ENCODE peak calls at places on chromosomes 4 and X, in eight cellular contexts. One of them, this sample, is unnamed.

GRCh38 chr4:89129080-89129640 is 17.8 kb downstream of the TIGD2 start:
- DNase-seq in colonic mucosa: no peak
- DNase-seq in AG10803: peak
- DNase-seq in tibial artery: no peak
- DNase-seq in astrocyte of the spinal cord: peak
- DNase-seq in body of pancreas: no peak
- DNase-seq in fibroblast of pulmonary artery: peak
- DNase-seq in cardiac fibroblast: no peak
- DNase-seq in this sample: no peak

GRCh38 chr4:78059524-78059889 is 2.4 kb downstream of the FRAS1 start:
- DNase-seq in colonic mucosa: peak
- DNase-seq in AG10803: peak
- DNase-seq in tibial artery: peak
- DNase-seq in astrocyte of the spinal cord: peak
- DNase-seq in body of pancreas: peak
- DNase-seq in fibroblast of pulmonary artery: peak
- DNase-seq in cardiac fibroblast: peak
- DNase-seq in this sample: peak

GRCh38 chr4:13173974-13174373 is 310.2 kb downstream of the RAB28 start:
- DNase-seq in colonic mucosa: peak
- DNase-seq in AG10803: peak
- DNase-seq in tibial artery: peak
- DNase-seq in astrocyte of the spinal cord: no peak
- DNase-seq in body of pancreas: peak
- DNase-seq in fibroblast of pulmonary artery: peak
- DNase-seq in cardiac fibroblast: peak
- DNase-seq in this sample: peak

GRCh38 chr4:57865264-57865663 is 755.1 kb upstream of the IGFBP7 start:
- DNase-seq in colonic mucosa: no peak
- DNase-seq in AG10803: no peak
- DNase-seq in tibial artery: no peak
- DNase-seq in astrocyte of the spinal cord: no peak
- DNase-seq in body of pancreas: no peak
- DNase-seq in fibroblast of pulmonary artery: no peak
- DNase-seq in cardiac fibroblast: no peak
- DNase-seq in this sample: no peak

GRCh38 chr4:10667651-10668341 is 16.8 kb downstream of the CLNK start:
- DNase-seq in colonic mucosa: no peak
- DNase-seq in AG10803: no peak
- DNase-seq in tibial artery: no peak
- DNase-seq in astrocyte of the spinal cord: no peak
- DNase-seq in body of pancreas: no peak
- DNase-seq in fibroblast of pulmonary artery: no peak
- DNase-seq in cardiac fibroblast: no peak
- DNase-seq in this sample: no peak

GRCh38 chr4:24730256-24731001 is 64.9 kb upstream of the SOD3 start:
- DNase-seq in colonic mucosa: peak
- DNase-seq in AG10803: peak
- DNase-seq in tibial artery: peak
- DNase-seq in astrocyte of the spinal cord: peak
- DNase-seq in body of pancreas: peak
- DNase-seq in fibroblast of pulmonary artery: peak
- DNase-seq in cardiac fibroblast: peak
- DNase-seq in this sample: no peak

GRCh38 chr4:37762294-37763163 is 64.0 kb upstream of the PGM2 start:
- DNase-seq in colonic mucosa: no peak
- DNase-seq in AG10803: no peak
- DNase-seq in tibial artery: no peak
- DNase-seq in astrocyte of the spinal cord: no peak
- DNase-seq in body of pancreas: no peak
- DNase-seq in fibroblast of pulmonary artery: peak
- DNase-seq in cardiac fibroblast: peak
- DNase-seq in this sample: no peak

GRCh38 chr4:163048447-163048846 is 118.2 kb downstream of the NAF1 start:
- DNase-seq in colonic mucosa: no peak
- DNase-seq in AG10803: peak
- DNase-seq in tibial artery: no peak
- DNase-seq in astrocyte of the spinal cord: peak
- DNase-seq in body of pancreas: peak
- DNase-seq in fibroblast of pulmonary artery: peak
- DNase-seq in cardiac fibroblast: peak
- DNase-seq in this sample: no peak

GRCh38 chrX:120308959-120309872 is 2.0 kb downstream of the TMEM255A start:
- DNase-seq in colonic mucosa: peak
- DNase-seq in AG10803: peak
- DNase-seq in tibial artery: peak
- DNase-seq in astrocyte of the spinal cord: peak
- DNase-seq in body of pancreas: peak
- DNase-seq in fibroblast of pulmonary artery: peak
- DNase-seq in cardiac fibroblast: peak
- DNase-seq in this sample: peak

GRCh38 chr4:38529189-38530115 is 134.5 kb upstream of the KLF3 start:
- DNase-seq in colonic mucosa: peak
- DNase-seq in AG10803: no peak
- DNase-seq in tibial artery: no peak
- DNase-seq in astrocyte of the spinal cord: no peak
- DNase-seq in body of pancreas: peak
- DNase-seq in fibroblast of pulmonary artery: no peak
- DNase-seq in cardiac fibroblast: no peak
- DNase-seq in this sample: no peak

GRCh38 chrX:132184871-132185270 is 34.4 kb downstream of the RAP2C start:
- DNase-seq in colonic mucosa: no peak
- DNase-seq in AG10803: no peak
- DNase-seq in tibial artery: no peak
- DNase-seq in astrocyte of the spinal cord: no peak
- DNase-seq in body of pancreas: no peak
- DNase-seq in fibroblast of pulmonary artery: no peak
- DNase-seq in cardiac fibroblast: no peak
- DNase-seq in this sample: no peak

GRCh38 chrX:71454222-71454621 is 78.7 kb upstream of the OGT start:
- DNase-seq in colonic mucosa: no peak
- DNase-seq in AG10803: no peak
- DNase-seq in tibial artery: no peak
- DNase-seq in astrocyte of the spinal cord: no peak
- DNase-seq in body of pancreas: no peak
- DNase-seq in fibroblast of pulmonary artery: peak
- DNase-seq in cardiac fibroblast: peak
- DNase-seq in this sample: no peak

GRCh38 chrX:55210931-55211677 is 9.0 kb upstream of the PAGE5 start:
- DNase-seq in colonic mucosa: no peak
- DNase-seq in AG10803: no peak
- DNase-seq in tibial artery: no peak
- DNase-seq in astrocyte of the spinal cord: no peak
- DNase-seq in body of pancreas: peak
- DNase-seq in fibroblast of pulmonary artery: no peak
- DNase-seq in cardiac fibroblast: no peak
- DNase-seq in this sample: no peak

GRCh38 chrX:50903387-50904027 is 7.0 kb upstream of the BMP15 start:
- DNase-seq in colonic mucosa: peak
- DNase-seq in AG10803: peak
- DNase-seq in tibial artery: no peak
- DNase-seq in astrocyte of the spinal cord: peak
- DNase-seq in body of pancreas: peak
- DNase-seq in fibroblast of pulmonary artery: peak
- DNase-seq in cardiac fibroblast: peak
- DNase-seq in this sample: peak

GRCh38 chr4:170772429-170772828 is 682.7 kb upstream of the AADAT start:
- DNase-seq in colonic mucosa: no peak
- DNase-seq in AG10803: no peak
- DNase-seq in tibial artery: no peak
- DNase-seq in astrocyte of the spinal cord: no peak
- DNase-seq in body of pancreas: no peak
- DNase-seq in fibroblast of pulmonary artery: no peak
- DNase-seq in cardiac fibroblast: no peak
- DNase-seq in this sample: no peak

GRCh38 chrX:27626066-27626465 is 35.9 kb downstream of the DCAF8L2 start:
- DNase-seq in colonic mucosa: no peak
- DNase-seq in AG10803: no peak
- DNase-seq in tibial artery: no peak
- DNase-seq in astrocyte of the spinal cord: no peak
- DNase-seq in body of pancreas: no peak
- DNase-seq in fibroblast of pulmonary artery: no peak
- DNase-seq in cardiac fibroblast: no peak
- DNase-seq in this sample: no peak

GRCh38 chr4:67288964-67289363 is 256.3 kb downstream of the CENPC start:
- DNase-seq in colonic mucosa: no peak
- DNase-seq in AG10803: no peak
- DNase-seq in tibial artery: no peak
- DNase-seq in astrocyte of the spinal cord: peak
- DNase-seq in body of pancreas: no peak
- DNase-seq in fibroblast of pulmonary artery: peak
- DNase-seq in cardiac fibroblast: peak
- DNase-seq in this sample: no peak

GRCh38 chr4:6476893-6477292 is 4.5 kb upstream of the PPP2R2C start:
- DNase-seq in colonic mucosa: peak
- DNase-seq in AG10803: no peak
- DNase-seq in tibial artery: no peak
- DNase-seq in astrocyte of the spinal cord: no peak
- DNase-seq in body of pancreas: no peak
- DNase-seq in fibroblast of pulmonary artery: no peak
- DNase-seq in cardiac fibroblast: no peak
- DNase-seq in this sample: no peak

GRCh38 chr4:184845367-184846011 is 19.7 kb upstream of the ACSL1 start:
- DNase-seq in colonic mucosa: no peak
- DNase-seq in AG10803: peak
- DNase-seq in tibial artery: no peak
- DNase-seq in astrocyte of the spinal cord: peak
- DNase-seq in body of pancreas: no peak
- DNase-seq in fibroblast of pulmonary artery: peak
- DNase-seq in cardiac fibroblast: peak
- DNase-seq in this sample: peak

GRCh38 chr4:75584067-75584466 is 28.2 kb downstream of the ODAPH start:
- DNase-seq in colonic mucosa: no peak
- DNase-seq in AG10803: no peak
- DNase-seq in tibial artery: no peak
- DNase-seq in astrocyte of the spinal cord: no peak
- DNase-seq in body of pancreas: no peak
- DNase-seq in fibroblast of pulmonary artery: peak
- DNase-seq in cardiac fibroblast: peak
- DNase-seq in this sample: no peak
- H3K4me3 ChIP-seq in colonic mucosa: no peak
- H3K4me3 ChIP-seq in AG10803: no peak
- H3K4me3 ChIP-seq in tibial artery: no peak
- H3K4me3 ChIP-seq in astrocyte of the spinal cord: no peak
- H3K4me3 ChIP-seq in body of pancreas: no peak
- H3K4me3 ChIP-seq in fibroblast of pulmonary artery: no peak
- H3K4me3 ChIP-seq in cardiac fibroblast: no peak
- H3K4me3 ChIP-seq in this sample: no peak

DNA sequence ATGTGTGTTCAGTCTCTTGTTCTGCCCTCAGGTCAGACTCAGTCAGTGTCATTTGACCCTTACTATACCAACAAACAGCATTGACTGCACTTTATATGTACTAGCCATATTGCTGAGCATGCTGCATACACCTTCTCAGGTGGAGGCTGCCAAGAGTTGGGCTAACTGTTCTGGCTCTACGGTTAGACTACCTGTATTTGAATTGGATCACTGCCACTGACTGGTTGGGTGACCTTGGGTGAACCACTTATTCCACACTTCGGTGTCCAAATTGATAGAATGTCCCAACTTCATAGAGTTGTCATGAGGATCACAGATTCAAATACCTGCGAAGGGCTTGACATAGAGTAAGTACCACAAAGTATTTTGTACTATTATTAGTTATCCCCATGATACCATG is 91.2 kb upstream of the GPR50 start:
- DNase-seq in colonic mucosa: no peak
- DNase-seq in AG10803: no peak
- DNase-seq in tibial artery: no peak
- DNase-seq in astrocyte of the spinal cord: no peak
- DNase-seq in body of pancreas: peak
- DNase-seq in fibroblast of pulmonary artery: no peak
- DNase-seq in cardiac fibroblast: no peak
- DNase-seq in this sample: no peak
- H3K4me3 ChIP-seq in colonic mucosa: no peak
- H3K4me3 ChIP-seq in AG10803: no peak
- H3K4me3 ChIP-seq in tibial artery: no peak
- H3K4me3 ChIP-seq in astrocyte of the spinal cord: no peak
- H3K4me3 ChIP-seq in body of pancreas: no peak
- H3K4me3 ChIP-seq in fibroblast of pulmonary artery: no peak
- H3K4me3 ChIP-seq in cardiac fibroblast: no peak
- H3K4me3 ChIP-seq in this sample: no peak

GRCh38 chr4:54542540-54543041 is 115.2 kb upstream of the KIT start:
- DNase-seq in colonic mucosa: no peak
- DNase-seq in AG10803: no peak
- DNase-seq in tibial artery: no peak
- DNase-seq in astrocyte of the spinal cord: peak
- DNase-seq in body of pancreas: no peak
- DNase-seq in fibroblast of pulmonary artery: peak
- DNase-seq in cardiac fibroblast: peak
- DNase-seq in this sample: no peak
- H3K4me3 ChIP-seq in colonic mucosa: no peak
- H3K4me3 ChIP-seq in AG10803: no peak
- H3K4me3 ChIP-seq in tibial artery: no peak
- H3K4me3 ChIP-seq in astrocyte of the spinal cord: no peak
- H3K4me3 ChIP-seq in body of pancreas: no peak
- H3K4me3 ChIP-seq in fibroblast of pulmonary artery: no peak
- H3K4me3 ChIP-seq in cardiac fibroblast: no peak
- H3K4me3 ChIP-seq in this sample: no peak

DNA sequence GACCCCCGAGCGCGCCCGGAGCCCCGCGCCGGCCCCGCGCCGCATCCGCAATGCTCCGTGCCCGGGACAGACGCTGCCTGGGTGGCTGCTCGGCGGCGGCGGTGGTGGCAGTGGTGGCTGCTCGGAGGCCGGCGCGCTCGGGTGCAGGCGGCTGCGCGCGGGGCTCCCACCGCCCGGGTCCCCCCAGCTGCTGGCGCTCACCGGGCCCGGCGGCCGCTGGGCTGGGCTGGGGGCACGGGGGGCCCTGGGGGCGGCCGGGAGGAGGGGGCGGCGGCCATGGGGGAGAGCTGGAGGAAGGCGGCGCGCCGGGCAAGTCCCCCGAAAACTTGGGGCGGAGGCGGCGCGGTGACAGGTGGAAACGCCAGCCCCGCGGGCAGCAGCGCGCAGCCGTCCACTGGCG is 83.4 kb upstream of the DHRSX start:
- DNase-seq in colonic mucosa: no peak
- DNase-seq in AG10803: no peak
- DNase-seq in tibial artery: no peak
- DNase-seq in astrocyte of the spinal cord: no peak
- DNase-seq in body of pancreas: no peak
- DNase-seq in fibroblast of pulmonary artery: no peak
- DNase-seq in cardiac fibroblast: no peak
- DNase-seq in this sample: no peak
- H3K4me3 ChIP-seq in colonic mucosa: no peak
- H3K4me3 ChIP-seq in AG10803: no peak
- H3K4me3 ChIP-seq in tibial artery: no peak
- H3K4me3 ChIP-seq in astrocyte of the spinal cord: no peak
- H3K4me3 ChIP-seq in body of pancreas: no peak
- H3K4me3 ChIP-seq in fibroblast of pulmonary artery: no peak
- H3K4me3 ChIP-seq in cardiac fibroblast: no peak
- H3K4me3 ChIP-seq in this sample: no peak

DNA sequence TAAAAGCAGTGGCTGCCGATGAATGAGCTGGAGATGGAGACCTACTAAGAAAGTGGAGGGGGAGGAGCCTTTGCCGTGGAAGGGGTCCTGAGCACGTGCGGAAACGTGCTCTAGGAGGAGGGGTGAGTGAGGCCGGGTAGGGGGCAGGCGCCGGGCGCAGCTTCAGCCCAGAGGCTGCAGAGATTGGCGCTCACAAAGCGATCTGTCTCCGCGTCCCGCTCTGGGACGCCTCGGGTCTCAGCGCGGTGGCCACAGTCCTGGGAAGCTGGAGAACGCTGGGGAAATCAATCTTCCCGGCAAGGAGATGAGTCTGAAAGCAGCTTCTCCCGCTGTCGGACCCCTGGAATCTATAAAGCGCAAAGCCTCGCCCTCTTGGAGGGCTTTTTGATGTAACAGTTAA is 460 bp upstream of the ARHGAP6 start:
- DNase-seq in colonic mucosa: no peak
- DNase-seq in AG10803: no peak
- DNase-seq in tibial artery: no peak
- DNase-seq in astrocyte of the spinal cord: peak
- DNase-seq in body of pancreas: no peak
- DNase-seq in fibroblast of pulmonary artery: no peak
- DNase-seq in cardiac fibroblast: peak
- DNase-seq in this sample: no peak
- H3K4me3 ChIP-seq in colonic mucosa: peak
- H3K4me3 ChIP-seq in AG10803: peak
- H3K4me3 ChIP-seq in tibial artery: peak
- H3K4me3 ChIP-seq in astrocyte of the spinal cord: peak
- H3K4me3 ChIP-seq in body of pancreas: no peak
- H3K4me3 ChIP-seq in fibroblast of pulmonary artery: peak
- H3K4me3 ChIP-seq in cardiac fibroblast: peak
- H3K4me3 ChIP-seq in this sample: peak